ENCODE peak calls at places on chromosomes 12 and 14, in seven cellular contexts. D, I, Y, Z, G, K and L are unnamed samples. For H3K36me3, the result is how much of the 10 kb centered on the place peaks cover.

GRCh38 chr12:111598637-111599458 is at the start of gene ATXN2:
- DNase-seq in D (peak), K (peak), Y (peak), G (peak), Z (no peak), I (peak), L (no peak)

GRCh38 chr12:122449317-122449716 is 26.8 kb upstream of the CLIP1 start:
- DNase-seq in Y (no peak), G (no peak), I (no peak), K (no peak), Z (no peak), D (no peak), L (no peak)

GRCh38 chr14:71588028-71588427 is 344.2 kb upstream of the RGS6 start:
- DNase-seq in I (no peak), D (no peak), Y (no peak), K (no peak), Z (no peak), G (no peak), L (no peak)

GRCh38 chr14:44657688-44658388 is 150.8 kb upstream of the FSCB start:
- DNase-seq in I (no peak), G (no peak), Z (no peak), K (no peak), D (no peak), Y (no peak), L (no peak)

GRCh38 chr12:100795193-100796179 is 910 bp downstream of the ANO4 start:
- DNase-seq in Y (no peak), K (no peak), I (no peak), D (no peak), Z (no peak), G (no peak), L (no peak)

GRCh38 chr12:74509886-74510285 is 27.7 kb upstream of the ATXN7L3B start:
- DNase-seq in D (no peak), I (no peak), Y (no peak), G (no peak), Z (no peak), K (no peak), L (no peak)

GRCh38 chr14:74618078-74618952 is 6.3 kb upstream of the LTBP2 start:
- DNase-seq in I (no peak), G (no peak), Z (peak), K (peak), D (peak), Y (peak), L (peak)

GRCh38 chr12:65720136-65720535 is 104.1 kb upstream of the HMGA2 start:
- DNase-seq in Z (no peak), K (no peak), G (no peak), Y (no peak), D (no peak), I (no peak), L (peak)

GRCh38 chr12:23722655-23723054 is 226.8 kb downstream of the SOX5 start:
- DNase-seq in Z (no peak), Y (no peak), D (no peak), K (no peak), G (no peak), I (no peak), L (no peak)

GRCh38 chr12:56718167-56718566 is 6.9 kb downstream of the NACA start:
- DNase-seq in G (peak), Y (no peak), I (no peak), D (no peak), K (no peak), Z (no peak), L (no peak)

GRCh38 chr12:56716933-56717880 is 7.9 kb downstream of the NACA start:
- DNase-seq in Y (no peak), G (peak), K (no peak), I (no peak), Z (no peak), D (no peak), L (no peak)

GRCh38 chr12:56720696-56721615 is 4.1 kb downstream of the NACA start:
- DNase-seq in G (peak), K (no peak), Z (no peak), Y (no peak), D (no peak), I (no peak), L (no peak)

GRCh38 chr12:56718636-56719035 is 6.5 kb downstream of the NACA start:
- DNase-seq in Z (no peak), I (no peak), Y (no peak), K (no peak), D (no peak), G (peak), L (no peak)

DNA sequence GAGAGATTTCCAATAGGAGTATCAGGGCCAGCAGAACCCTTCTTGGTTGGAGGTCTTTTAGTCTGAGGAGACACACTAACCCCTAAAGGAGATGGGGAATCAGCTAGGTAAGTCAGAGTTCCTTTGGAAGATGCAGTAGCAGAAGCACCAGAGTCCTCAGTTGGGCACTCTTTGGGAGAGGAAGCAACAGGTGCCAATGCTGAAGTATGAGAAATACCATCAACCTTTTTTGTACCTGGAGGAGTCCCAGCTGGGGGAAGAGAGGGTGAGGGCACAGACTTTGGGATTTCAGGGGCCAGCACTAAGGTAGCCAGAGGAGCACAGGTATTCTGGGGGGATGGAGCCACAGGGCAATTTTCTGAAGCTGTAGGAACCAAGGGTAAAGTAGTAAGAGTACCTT is 6.0 kb downstream of the NACA start:
- DNase-seq in D (no peak), G (peak), K (no peak), Z (no peak), I (no peak), Y (no peak), L (no peak)
- H3K36me3 ChIP-seq in D (under half), G (under half), K (under half), Z (half or more), I (under half), Y (half or more), L (half or more)

GRCh38 chr14:66827182-66827581 is 319.2 kb downstream of the GPHN start:
- DNase-seq in I (no peak), Y (no peak), K (no peak), G (no peak), Z (no peak), D (no peak), L (no peak)

GRCh38 chr14:66824251-66824650 is 316.3 kb downstream of the GPHN start:
- DNase-seq in I (no peak), K (no peak), Z (no peak), Y (no peak), D (no peak), G (no peak), L (no peak)
- H3K27ac ChIP-seq in I (no peak), K (no peak), Z (no peak), Y (no peak), D (no peak), G (no peak), L (no peak)

GRCh38 chr14:39055786-39056474 is 47.1 kb downstream of the SEC23A start:
- DNase-seq in G (no peak), D (no peak), I (no peak), K (no peak), Z (no peak), Y (peak), L (no peak)

GRCh38 chr14:39060818-39061437 is 42.1 kb downstream of the SEC23A start:
- DNase-seq in Y (peak), K (no peak), Z (no peak), G (no peak), D (no peak), I (no peak), L (no peak)
- H3K36me3 ChIP-seq in Y (half or more), K (under half), Z (under half), G (under half), D (under half), I (under half), L (half or more)

DNA sequence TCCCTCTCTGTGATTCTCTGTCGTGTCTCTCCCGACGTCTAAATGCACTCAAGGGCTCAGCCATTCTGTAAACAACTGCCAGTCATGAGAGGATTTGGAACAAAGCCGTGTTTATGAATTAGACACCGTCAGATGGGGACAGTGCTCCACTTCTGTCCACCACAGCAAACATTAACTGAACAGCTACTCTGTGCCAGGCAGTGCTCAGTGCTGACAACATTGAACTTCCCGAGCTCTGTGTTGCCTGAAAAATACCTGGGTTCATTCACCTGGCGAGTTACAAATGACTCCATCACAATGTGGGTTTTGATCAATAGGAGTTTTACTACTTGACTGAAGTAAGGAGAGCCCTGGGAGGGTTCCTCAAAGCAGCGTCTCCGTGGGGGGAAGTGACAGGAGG is 139.3 kb downstream of the GLT1D1 start:
- DNase-seq in Y (no peak), Z (no peak), I (no peak), D (no peak), G (no peak), K (no peak), L (no peak)
- H3K27ac ChIP-seq in Y (no peak), Z (no peak), I (no peak), D (no peak), G (no peak), K (no peak), L (no peak)

GRCh38 chr12:132391326-132392041 is 62.1 kb upstream of the GALNT9 start:
- DNase-seq in K (no peak), Z (no peak), D (peak), Y (no peak), G (peak), I (peak), L (peak)
- H3K36me3 ChIP-seq in K (under half), Z (under half), D (under half), Y (under half), G (under half), I (under half), L (under half)

GRCh38 chr12:116454076-116454475 is 105.1 kb upstream of the MAP1LC3B2 start:
- DNase-seq in K (no peak), Z (no peak), Y (no peak), G (no peak), D (no peak), I (no peak), L (no peak)

GRCh38 chr12:116454950-116455447 is 104.2 kb upstream of the MAP1LC3B2 start:
- DNase-seq in K (no peak), Y (no peak), I (no peak), Z (no peak), G (no peak), D (no peak), L (peak)

GRCh38 chr12:116456683-116457082 is 102.5 kb upstream of the MAP1LC3B2 start:
- DNase-seq in G (peak), Y (no peak), I (no peak), D (no peak), Z (no peak), K (no peak), L (no peak)

GRCh38 chr12:116456307-116456641 is 102.9 kb upstream of the MAP1LC3B2 start:
- DNase-seq in I (no peak), D (no peak), Y (no peak), K (no peak), Z (no peak), G (no peak), L (no peak)

DNA sequence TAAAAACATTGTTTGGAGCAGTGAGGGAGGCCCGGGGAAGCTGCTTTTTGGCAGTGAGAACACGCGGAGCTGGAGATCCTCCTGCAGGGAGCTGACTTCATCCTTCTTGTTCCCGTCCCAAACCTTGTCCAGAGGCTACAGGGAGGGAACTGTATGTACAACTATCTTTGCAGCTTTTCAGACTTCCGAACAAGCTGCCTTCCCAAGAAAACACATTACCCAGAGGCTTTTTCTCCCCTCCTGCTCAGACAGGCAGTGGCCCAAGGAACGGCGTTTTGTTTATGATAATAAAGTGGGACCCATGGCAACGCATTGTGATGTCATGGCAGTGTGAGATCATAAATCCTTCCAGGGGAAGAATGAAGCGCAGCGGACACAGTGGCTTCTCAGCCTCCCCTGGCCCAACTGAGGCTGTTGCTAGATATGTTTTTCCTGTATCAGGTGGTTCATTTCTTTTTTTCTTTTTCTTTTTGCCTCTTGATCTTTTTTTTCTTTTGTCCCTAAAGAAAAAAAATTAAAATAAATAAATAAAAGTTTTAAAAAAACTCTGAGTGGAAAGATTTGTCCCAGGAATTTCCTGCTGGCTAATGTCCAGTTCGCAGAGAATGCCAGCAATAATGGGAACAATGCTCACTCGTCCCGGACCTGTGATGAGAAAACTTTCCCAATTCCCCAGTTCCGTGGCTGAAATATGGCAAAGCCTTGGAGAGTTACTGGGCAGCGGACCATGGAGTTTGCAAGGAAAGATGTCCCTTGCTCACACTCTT is 103.5 kb upstream of the MAP1LC3B2 start:
- DNase-seq in I (peak), G (peak), Z (no peak), K (peak), Y (no peak), D (peak), L (no peak)
- H3K27ac ChIP-seq in I (peak), G (peak), Z (no peak), K (peak), Y (no peak), D (peak), L (peak)

GRCh38 chr14:59500732-59501131 is 16.4 kb downstream of the JKAMP start:
- DNase-seq in Z (no peak), K (no peak), D (no peak), Y (no peak), G (no peak), I (no peak), L (no peak)
- H3K36me3 ChIP-seq in Z (under half), K (under half), D (under half), Y (half or more), G (under half), I (under half), L (half or more)